ENCODE peak calls at places on chromosomes 1 and 21, in seven cellular contexts. One of them, this sample, is unnamed. For H3K79me1, the result is how much of the 10 kb centered on the place peaks cover.

GRCh38 chr1:168146160-168146539 is 9.4 kb upstream of the GPR161 start:
- DNase-seq in mesendoderm: no peak
- DNase-seq in mesenchymal stem cell: no peak
- DNase-seq in neuronal stem cell: no peak
- DNase-seq in H9: no peak
- DNase-seq in H1: no peak
- DNase-seq in IMR-90: no peak
- DNase-seq in this sample: no peak

GRCh38 chr1:9805006-9805526 is 18.7 kb downstream of the CLSTN1 start:
- DNase-seq in mesendoderm: peak
- DNase-seq in mesenchymal stem cell: no peak
- DNase-seq in neuronal stem cell: no peak
- DNase-seq in H9: no peak
- DNase-seq in H1: no peak
- DNase-seq in IMR-90: no peak
- DNase-seq in this sample: peak

GRCh38 chr21:14889080-14889805 is 175.6 kb downstream of the NRIP1 start:
- DNase-seq in mesendoderm: no peak
- DNase-seq in mesenchymal stem cell: peak
- DNase-seq in neuronal stem cell: no peak
- DNase-seq in H9: no peak
- DNase-seq in H1: no peak
- DNase-seq in IMR-90: peak
- DNase-seq in this sample: no peak

GRCh38 chr1:144101397-144102050 is 129.7 kb upstream of the FAM72C start:
- DNase-seq in mesendoderm: no peak
- DNase-seq in mesenchymal stem cell: no peak
- DNase-seq in neuronal stem cell: no peak
- DNase-seq in H9: peak
- DNase-seq in H1: peak
- DNase-seq in IMR-90: no peak
- DNase-seq in this sample: peak

GRCh38 chr1:180953291-180953747 is 40.6 kb downstream of the KIAA1614 start:
- DNase-seq in mesendoderm: no peak
- DNase-seq in mesenchymal stem cell: no peak
- DNase-seq in neuronal stem cell: no peak
- DNase-seq in H9: no peak
- DNase-seq in H1: no peak
- DNase-seq in IMR-90: no peak
- DNase-seq in this sample: peak

GRCh38 chr1:209675567-209676154 is 449 bp downstream of the G0S2 start:
- DNase-seq in mesendoderm: peak
- DNase-seq in mesenchymal stem cell: peak
- DNase-seq in neuronal stem cell: peak
- DNase-seq in H9: peak
- DNase-seq in H1: peak
- DNase-seq in IMR-90: peak
- DNase-seq in this sample: no peak

GRCh38 chr1:17369466-17369865 is 2.5 kb upstream of the PADI6 start:
- DNase-seq in mesendoderm: peak
- DNase-seq in mesenchymal stem cell: no peak
- DNase-seq in neuronal stem cell: no peak
- DNase-seq in H9: peak
- DNase-seq in H1: no peak
- DNase-seq in IMR-90: peak
- DNase-seq in this sample: no peak

GRCh38 chr1:221778535-221779142 is 36.8 kb upstream of the DUSP10 start:
- DNase-seq in mesendoderm: no peak
- DNase-seq in mesenchymal stem cell: no peak
- DNase-seq in neuronal stem cell: no peak
- DNase-seq in H9: no peak
- DNase-seq in H1: no peak
- DNase-seq in IMR-90: no peak
- DNase-seq in this sample: no peak

GRCh38 chr1:39872698-39873097 is 10.6 kb downstream of the TRIT1 start:
- DNase-seq in mesendoderm: no peak
- DNase-seq in mesenchymal stem cell: peak
- DNase-seq in neuronal stem cell: no peak
- DNase-seq in H9: no peak
- DNase-seq in H1: no peak
- DNase-seq in IMR-90: no peak
- DNase-seq in this sample: no peak

GRCh38 chr1:116453481-116453880 is 80.4 kb downstream of the ATP1A1 start:
- DNase-seq in mesendoderm: no peak
- DNase-seq in mesenchymal stem cell: no peak
- DNase-seq in neuronal stem cell: no peak
- DNase-seq in H9: no peak
- DNase-seq in H1: no peak
- DNase-seq in IMR-90: no peak
- DNase-seq in this sample: peak

GRCh38 chr1:89552481-89553194 is 28.0 kb downstream of the LRRC8B start:
- DNase-seq in mesendoderm: no peak
- DNase-seq in mesenchymal stem cell: peak
- DNase-seq in neuronal stem cell: no peak
- DNase-seq in H9: no peak
- DNase-seq in H1: no peak
- DNase-seq in IMR-90: no peak
- DNase-seq in this sample: no peak

GRCh38 chr1:221217029-221217428 is 337.8 kb downstream of the HLX start:
- DNase-seq in mesendoderm: no peak
- DNase-seq in mesenchymal stem cell: no peak
- DNase-seq in neuronal stem cell: no peak
- DNase-seq in H9: no peak
- DNase-seq in H1: no peak
- DNase-seq in IMR-90: peak
- DNase-seq in this sample: no peak

GRCh38 chr1:168179411-168180147 is 817 bp downstream of the TIPRL start:
- DNase-seq in mesendoderm: peak
- DNase-seq in mesenchymal stem cell: peak
- DNase-seq in neuronal stem cell: no peak
- DNase-seq in H9: no peak
- DNase-seq in H1: no peak
- DNase-seq in IMR-90: peak
- DNase-seq in this sample: no peak

GRCh38 chr21:35206141-35207125 is 157.3 kb upstream of the RUNX1 start:
- DNase-seq in mesendoderm: peak
- DNase-seq in mesenchymal stem cell: no peak
- DNase-seq in neuronal stem cell: no peak
- DNase-seq in H9: peak
- DNase-seq in H1: no peak
- DNase-seq in IMR-90: peak
- DNase-seq in this sample: peak

GRCh38 chr21:45460611-45461368 is 55.8 kb downstream of the COL18A1 start:
- DNase-seq in mesendoderm: peak
- DNase-seq in mesenchymal stem cell: peak
- DNase-seq in neuronal stem cell: no peak
- DNase-seq in H9: no peak
- DNase-seq in H1: no peak
- DNase-seq in IMR-90: peak
- DNase-seq in this sample: no peak

GRCh38 chr1:24045766-24046165 is 65.6 kb upstream of the SRSF10 start:
- DNase-seq in mesendoderm: no peak
- DNase-seq in mesenchymal stem cell: no peak
- DNase-seq in neuronal stem cell: no peak
- DNase-seq in H9: no peak
- DNase-seq in H1: no peak
- DNase-seq in IMR-90: no peak
- DNase-seq in this sample: no peak

GRCh38 chr1:241627453-241628329 is 12.5 kb downstream of the CHML start:
- DNase-seq in mesendoderm: peak
- DNase-seq in mesenchymal stem cell: peak
- DNase-seq in neuronal stem cell: no peak
- DNase-seq in H9: no peak
- DNase-seq in H1: no peak
- DNase-seq in IMR-90: peak
- DNase-seq in this sample: peak

GRCh38 chr1:39849203-39849602 is 34.1 kb downstream of the TRIT1 start:
- DNase-seq in mesendoderm: no peak
- DNase-seq in mesenchymal stem cell: no peak
- DNase-seq in neuronal stem cell: no peak
- DNase-seq in H9: no peak
- DNase-seq in H1: no peak
- DNase-seq in IMR-90: peak
- DNase-seq in this sample: peak

GRCh38 chr1:162193815-162194214 is 124.3 kb downstream of the NOS1AP start:
- DNase-seq in mesendoderm: peak
- DNase-seq in mesenchymal stem cell: no peak
- DNase-seq in neuronal stem cell: no peak
- DNase-seq in H9: no peak
- DNase-seq in H1: no peak
- DNase-seq in IMR-90: no peak
- DNase-seq in this sample: no peak

DNA sequence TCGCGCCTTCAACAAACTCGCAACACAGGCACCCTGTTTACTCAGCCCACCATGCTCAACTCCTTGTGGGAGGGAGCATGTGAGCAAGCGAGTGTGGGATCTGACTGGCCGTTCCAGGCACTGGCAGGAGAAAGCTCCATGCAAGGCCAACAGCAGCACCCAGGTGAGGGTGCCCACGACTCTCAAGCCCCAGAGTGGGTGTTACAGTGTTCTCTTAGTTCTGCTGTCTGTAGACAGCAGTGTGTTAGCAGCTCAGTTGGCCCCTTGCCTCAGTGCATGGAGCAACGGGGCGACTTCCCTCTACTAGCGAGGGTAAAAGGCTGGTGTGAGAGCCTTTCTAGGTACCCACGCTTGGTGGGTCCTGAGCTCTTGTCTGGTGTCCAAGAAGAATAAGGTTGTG is 114.6 kb downstream of the PIGK start:
- DNase-seq in mesendoderm: no peak
- DNase-seq in mesenchymal stem cell: no peak
- DNase-seq in neuronal stem cell: no peak
- DNase-seq in H9: no peak
- DNase-seq in H1: no peak
- DNase-seq in IMR-90: no peak
- DNase-seq in this sample: no peak
- H3K79me1 ChIP-seq in mesendoderm: under half
- H3K79me1 ChIP-seq in mesenchymal stem cell: under half
- H3K79me1 ChIP-seq in neuronal stem cell: under half
- H3K79me1 ChIP-seq in H9: under half
- H3K79me1 ChIP-seq in H1: under half
- H3K79me1 ChIP-seq in IMR-90: under half
- H3K79me1 ChIP-seq in this sample: under half

GRCh38 chr1:201356701-201357100 is 20.8 kb downstream of the TNNT2 start:
- DNase-seq in mesendoderm: no peak
- DNase-seq in mesenchymal stem cell: no peak
- DNase-seq in neuronal stem cell: no peak
- DNase-seq in H9: no peak
- DNase-seq in H1: no peak
- DNase-seq in IMR-90: no peak
- DNase-seq in this sample: no peak

GRCh38 chr1:201359031-201359872 is 18.2 kb downstream of the TNNT2 start:
- DNase-seq in mesendoderm: peak
- DNase-seq in mesenchymal stem cell: no peak
- DNase-seq in neuronal stem cell: no peak
- DNase-seq in H9: no peak
- DNase-seq in H1: no peak
- DNase-seq in IMR-90: no peak
- DNase-seq in this sample: no peak

GRCh38 chr1:201357211-201357610 is 20.3 kb downstream of the TNNT2 start:
- DNase-seq in mesendoderm: no peak
- DNase-seq in mesenchymal stem cell: no peak
- DNase-seq in neuronal stem cell: no peak
- DNase-seq in H9: no peak
- DNase-seq in H1: no peak
- DNase-seq in IMR-90: no peak
- DNase-seq in this sample: no peak

GRCh38 chr1:201358596-201358995 is 18.9 kb downstream of the TNNT2 start:
- DNase-seq in mesendoderm: peak
- DNase-seq in mesenchymal stem cell: no peak
- DNase-seq in neuronal stem cell: no peak
- DNase-seq in H9: no peak
- DNase-seq in H1: no peak
- DNase-seq in IMR-90: peak
- DNase-seq in this sample: no peak

GRCh38 chr1:201357636-201358348 is 19.7 kb downstream of the TNNT2 start:
- DNase-seq in mesendoderm: no peak
- DNase-seq in mesenchymal stem cell: no peak
- DNase-seq in neuronal stem cell: no peak
- DNase-seq in H9: no peak
- DNase-seq in H1: no peak
- DNase-seq in IMR-90: no peak
- DNase-seq in this sample: no peak
- H3K4ac ChIP-seq in mesendoderm: no peak
- H3K4ac ChIP-seq in mesenchymal stem cell: no peak
- H3K4ac ChIP-seq in neuronal stem cell: no peak
- H3K4ac ChIP-seq in H9: no peak
- H3K4ac ChIP-seq in H1: no peak
- H3K4ac ChIP-seq in IMR-90: no peak
- H3K4ac ChIP-seq in this sample: no peak

GRCh38 chr1:109477821-109478220 is 5.9 kb upstream of the ATXN7L2 start:
- DNase-seq in mesendoderm: no peak
- DNase-seq in mesenchymal stem cell: no peak
- DNase-seq in neuronal stem cell: no peak
- DNase-seq in H9: peak
- DNase-seq in H1: no peak
- DNase-seq in IMR-90: no peak
- DNase-seq in this sample: no peak

GRCh38 chr1:109474697-109475096 is 8.4 kb downstream of the SYPL2 start:
- DNase-seq in mesendoderm: no peak
- DNase-seq in mesenchymal stem cell: no peak
- DNase-seq in neuronal stem cell: no peak
- DNase-seq in H9: peak
- DNase-seq in H1: no peak
- DNase-seq in IMR-90: no peak
- DNase-seq in this sample: no peak

GRCh38 chr1:109472779-109473178 is 6.4 kb downstream of the SYPL2 start:
- DNase-seq in mesendoderm: no peak
- DNase-seq in mesenchymal stem cell: no peak
- DNase-seq in neuronal stem cell: no peak
- DNase-seq in H9: no peak
- DNase-seq in H1: no peak
- DNase-seq in IMR-90: no peak
- DNase-seq in this sample: no peak

GRCh38 chr1:109476825-109477224 is 6.9 kb upstream of the ATXN7L2 start:
- DNase-seq in mesendoderm: no peak
- DNase-seq in mesenchymal stem cell: no peak
- DNase-seq in neuronal stem cell: no peak
- DNase-seq in H9: peak
- DNase-seq in H1: no peak
- DNase-seq in IMR-90: no peak
- DNase-seq in this sample: peak

DNA sequence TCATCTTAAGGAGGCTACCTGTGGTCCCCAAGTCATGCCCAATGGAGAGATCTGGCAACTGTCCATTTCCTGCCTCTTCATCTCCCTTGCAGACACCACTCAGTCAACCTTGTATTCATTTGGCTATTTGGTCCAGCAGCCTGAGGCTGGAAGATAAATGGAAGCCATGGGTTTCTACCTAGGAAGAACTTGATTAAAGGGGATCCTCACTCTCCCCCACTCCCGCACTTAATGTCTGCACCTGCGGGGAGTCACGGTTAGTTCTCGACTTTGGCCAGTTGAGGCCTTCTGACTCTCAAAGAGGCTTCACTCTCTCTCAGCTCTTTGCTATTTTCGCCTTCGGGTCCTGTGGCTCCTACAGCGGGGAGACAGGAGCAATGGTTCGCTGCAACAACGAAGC is 8.4 kb upstream of the ATXN7L2 start:
- DNase-seq in mesendoderm: no peak
- DNase-seq in mesenchymal stem cell: no peak
- DNase-seq in neuronal stem cell: no peak
- DNase-seq in H9: peak
- DNase-seq in H1: no peak
- DNase-seq in IMR-90: no peak
- DNase-seq in this sample: no peak
- H3K79me1 ChIP-seq in mesendoderm: under half
- H3K79me1 ChIP-seq in mesenchymal stem cell: under half
- H3K79me1 ChIP-seq in neuronal stem cell: under half
- H3K79me1 ChIP-seq in H9: under half
- H3K79me1 ChIP-seq in H1: under half
- H3K79me1 ChIP-seq in IMR-90: under half
- H3K79me1 ChIP-seq in this sample: under half

GRCh38 chr1:11478571-11479374 is at the start of gene DISP3:
- DNase-seq in mesendoderm: peak
- DNase-seq in mesenchymal stem cell: peak
- DNase-seq in neuronal stem cell: peak
- DNase-seq in H9: peak
- DNase-seq in H1: peak
- DNase-seq in IMR-90: peak
- DNase-seq in this sample: no peak
- H3K4ac ChIP-seq in mesendoderm: no peak
- H3K4ac ChIP-seq in mesenchymal stem cell: peak
- H3K4ac ChIP-seq in neuronal stem cell: no peak
- H3K4ac ChIP-seq in H9: no peak
- H3K4ac ChIP-seq in H1: no peak
- H3K4ac ChIP-seq in IMR-90: no peak
- H3K4ac ChIP-seq in this sample: peak